ENCODE peak calls at places on chromosomes 12 and 14, in eight cellular contexts. One of them, this sample, is unnamed.

GRCh38 chr12:76020731-76021672 is 10.6 kb downstream of the PHLDA1 start:
- DNase-seq in lung: no peak
- DNase-seq in HCT116: peak
- DNase-seq in CD8-positive, alpha-beta T cell: peak
- DNase-seq in fibroblast of mammary gland: peak
- DNase-seq in CD14-positive monocyte: peak
- DNase-seq in K562: no peak
- DNase-seq in progenitor cell of endocrine pancreas: no peak
- DNase-seq in this sample: no peak

GRCh38 chr12:75859868-75860267 is 171.7 kb downstream of the PHLDA1 start:
- DNase-seq in lung: no peak
- DNase-seq in HCT116: no peak
- DNase-seq in CD8-positive, alpha-beta T cell: no peak
- DNase-seq in fibroblast of mammary gland: peak
- DNase-seq in CD14-positive monocyte: no peak
- DNase-seq in K562: no peak
- DNase-seq in progenitor cell of endocrine pancreas: no peak
- DNase-seq in this sample: no peak

GRCh38 chr12:104699489-104700194 is 242.9 kb downstream of the CHST11 start:
- DNase-seq in lung: no peak
- DNase-seq in HCT116: no peak
- DNase-seq in CD8-positive, alpha-beta T cell: no peak
- DNase-seq in fibroblast of mammary gland: peak
- DNase-seq in CD14-positive monocyte: no peak
- DNase-seq in K562: no peak
- DNase-seq in progenitor cell of endocrine pancreas: no peak
- DNase-seq in this sample: no peak

GRCh38 chr12:116104167-116104750 is 173.2 kb downstream of the MED13L start:
- DNase-seq in lung: no peak
- DNase-seq in HCT116: no peak
- DNase-seq in CD8-positive, alpha-beta T cell: no peak
- DNase-seq in fibroblast of mammary gland: no peak
- DNase-seq in CD14-positive monocyte: no peak
- DNase-seq in K562: no peak
- DNase-seq in progenitor cell of endocrine pancreas: no peak
- DNase-seq in this sample: no peak

GRCh38 chr14:99579903-99580570 is 24.0 kb downstream of the CCDC85C start:
- DNase-seq in lung: peak
- DNase-seq in HCT116: peak
- DNase-seq in CD8-positive, alpha-beta T cell: no peak
- DNase-seq in fibroblast of mammary gland: no peak
- DNase-seq in CD14-positive monocyte: no peak
- DNase-seq in K562: peak
- DNase-seq in progenitor cell of endocrine pancreas: peak
- DNase-seq in this sample: peak

GRCh38 chr14:101559624-101560533 is 1.4 kb upstream of the DIO3 start:
- DNase-seq in lung: no peak
- DNase-seq in HCT116: no peak
- DNase-seq in CD8-positive, alpha-beta T cell: no peak
- DNase-seq in fibroblast of mammary gland: no peak
- DNase-seq in CD14-positive monocyte: no peak
- DNase-seq in K562: no peak
- DNase-seq in progenitor cell of endocrine pancreas: peak
- DNase-seq in this sample: peak

GRCh38 chr14:30849354-30849753 is 25.0 kb upstream of the COCH start:
- DNase-seq in lung: no peak
- DNase-seq in HCT116: no peak
- DNase-seq in CD8-positive, alpha-beta T cell: no peak
- DNase-seq in fibroblast of mammary gland: no peak
- DNase-seq in CD14-positive monocyte: no peak
- DNase-seq in K562: no peak
- DNase-seq in progenitor cell of endocrine pancreas: no peak
- DNase-seq in this sample: no peak

GRCh38 chr12:55041651-55042050 is 21.9 kb downstream of the NEUROD4 start:
- DNase-seq in lung: no peak
- DNase-seq in HCT116: no peak
- DNase-seq in CD8-positive, alpha-beta T cell: no peak
- DNase-seq in fibroblast of mammary gland: no peak
- DNase-seq in CD14-positive monocyte: no peak
- DNase-seq in K562: no peak
- DNase-seq in progenitor cell of endocrine pancreas: no peak
- DNase-seq in this sample: no peak

GRCh38 chr12:121996050-121996944 is 25.4 kb upstream of the BCL7A start:
- DNase-seq in lung: no peak
- DNase-seq in HCT116: no peak
- DNase-seq in CD8-positive, alpha-beta T cell: no peak
- DNase-seq in fibroblast of mammary gland: no peak
- DNase-seq in CD14-positive monocyte: peak
- DNase-seq in K562: no peak
- DNase-seq in progenitor cell of endocrine pancreas: no peak
- DNase-seq in this sample: no peak

GRCh38 chr12:62128186-62128965 is 131.8 kb upstream of the USP15 start:
- DNase-seq in lung: no peak
- DNase-seq in HCT116: no peak
- DNase-seq in CD8-positive, alpha-beta T cell: no peak
- DNase-seq in fibroblast of mammary gland: no peak
- DNase-seq in CD14-positive monocyte: no peak
- DNase-seq in K562: no peak
- DNase-seq in progenitor cell of endocrine pancreas: no peak
- DNase-seq in this sample: no peak

GRCh38 chr12:108768591-108769500 is 37.5 kb upstream of the CORO1C start:
- DNase-seq in lung: peak
- DNase-seq in HCT116: peak
- DNase-seq in CD8-positive, alpha-beta T cell: peak
- DNase-seq in fibroblast of mammary gland: no peak
- DNase-seq in CD14-positive monocyte: peak
- DNase-seq in K562: peak
- DNase-seq in progenitor cell of endocrine pancreas: peak
- DNase-seq in this sample: peak

GRCh38 chr12:26317942-26318565 is 122.7 kb downstream of the SSPN start:
- DNase-seq in lung: no peak
- DNase-seq in HCT116: peak
- DNase-seq in CD8-positive, alpha-beta T cell: no peak
- DNase-seq in fibroblast of mammary gland: peak
- DNase-seq in CD14-positive monocyte: no peak
- DNase-seq in K562: no peak
- DNase-seq in progenitor cell of endocrine pancreas: no peak
- DNase-seq in this sample: no peak

GRCh38 chr12:6316921-6317692 is 6.6 kb downstream of the PLEKHG6 start:
- DNase-seq in lung: no peak
- DNase-seq in HCT116: no peak
- DNase-seq in CD8-positive, alpha-beta T cell: no peak
- DNase-seq in fibroblast of mammary gland: no peak
- DNase-seq in CD14-positive monocyte: no peak
- DNase-seq in K562: peak
- DNase-seq in progenitor cell of endocrine pancreas: no peak
- DNase-seq in this sample: no peak

GRCh38 chr14:61461808-61462275 is 140.5 kb downstream of the PRKCH start:
- DNase-seq in lung: no peak
- DNase-seq in HCT116: peak
- DNase-seq in CD8-positive, alpha-beta T cell: peak
- DNase-seq in fibroblast of mammary gland: peak
- DNase-seq in CD14-positive monocyte: no peak
- DNase-seq in K562: peak
- DNase-seq in progenitor cell of endocrine pancreas: peak
- DNase-seq in this sample: peak

GRCh38 chr12:78866518-78866917 is 1.9 kb downstream of the SYT1 start:
- DNase-seq in lung: no peak
- DNase-seq in HCT116: no peak
- DNase-seq in CD8-positive, alpha-beta T cell: no peak
- DNase-seq in fibroblast of mammary gland: no peak
- DNase-seq in CD14-positive monocyte: no peak
- DNase-seq in K562: no peak
- DNase-seq in progenitor cell of endocrine pancreas: no peak
- DNase-seq in this sample: no peak

GRCh38 chr12:104522985-104523719 is 66.4 kb downstream of the CHST11 start:
- DNase-seq in lung: no peak
- DNase-seq in HCT116: no peak
- DNase-seq in CD8-positive, alpha-beta T cell: no peak
- DNase-seq in fibroblast of mammary gland: no peak
- DNase-seq in CD14-positive monocyte: no peak
- DNase-seq in K562: no peak
- DNase-seq in progenitor cell of endocrine pancreas: no peak
- DNase-seq in this sample: no peak

GRCh38 chr12:13472690-13473089 is 276.2 kb downstream of the EMP1 start:
- DNase-seq in lung: no peak
- DNase-seq in HCT116: no peak
- DNase-seq in CD8-positive, alpha-beta T cell: no peak
- DNase-seq in fibroblast of mammary gland: peak
- DNase-seq in CD14-positive monocyte: no peak
- DNase-seq in K562: no peak
- DNase-seq in progenitor cell of endocrine pancreas: no peak
- DNase-seq in this sample: no peak

GRCh38 chr12:54641089-54641488 is 6.4 kb upstream of the LACRT start:
- DNase-seq in lung: no peak
- DNase-seq in HCT116: no peak
- DNase-seq in CD8-positive, alpha-beta T cell: no peak
- DNase-seq in fibroblast of mammary gland: no peak
- DNase-seq in CD14-positive monocyte: no peak
- DNase-seq in K562: no peak
- DNase-seq in progenitor cell of endocrine pancreas: no peak
- DNase-seq in this sample: no peak

GRCh38 chr14:100025111-100025510 is 40.1 kb upstream of the EVL start:
- DNase-seq in lung: peak
- DNase-seq in HCT116: peak
- DNase-seq in CD8-positive, alpha-beta T cell: peak
- DNase-seq in fibroblast of mammary gland: peak
- DNase-seq in CD14-positive monocyte: no peak
- DNase-seq in K562: peak
- DNase-seq in progenitor cell of endocrine pancreas: no peak
- DNase-seq in this sample: no peak

GRCh38 chr14:56808314-56809201 is 1.7 kb downstream of the OTX2 start:
- DNase-seq in lung: no peak
- DNase-seq in HCT116: no peak
- DNase-seq in CD8-positive, alpha-beta T cell: no peak
- DNase-seq in fibroblast of mammary gland: no peak
- DNase-seq in CD14-positive monocyte: no peak
- DNase-seq in K562: no peak
- DNase-seq in progenitor cell of endocrine pancreas: no peak
- DNase-seq in this sample: peak

GRCh38 chr12:25286837-25287236 is 36.1 kb upstream of the KRAS start:
- DNase-seq in lung: no peak
- DNase-seq in HCT116: no peak
- DNase-seq in CD8-positive, alpha-beta T cell: no peak
- DNase-seq in fibroblast of mammary gland: peak
- DNase-seq in CD14-positive monocyte: no peak
- DNase-seq in K562: no peak
- DNase-seq in progenitor cell of endocrine pancreas: no peak
- DNase-seq in this sample: no peak

DNA sequence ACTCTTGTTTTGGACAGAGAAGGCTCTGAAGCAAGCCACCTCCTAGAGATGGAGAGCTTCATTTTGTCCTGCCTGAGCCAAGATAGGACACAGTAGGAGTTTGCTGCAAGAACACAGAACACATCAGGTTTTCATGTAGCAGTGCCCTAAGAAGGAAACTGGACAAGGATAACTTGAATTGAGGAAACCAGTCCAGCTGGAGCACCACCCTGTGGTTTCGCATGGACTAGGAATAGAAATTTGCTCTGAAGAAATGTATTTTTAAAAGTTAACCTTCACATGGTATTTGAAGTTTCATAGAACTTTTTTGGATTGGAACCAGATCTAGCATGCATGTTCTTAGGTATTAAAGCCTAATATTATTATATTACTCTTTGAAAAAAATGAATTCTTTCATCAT is 68.8 kb downstream of the RERG start:
- DNase-seq in lung: no peak
- DNase-seq in HCT116: no peak
- DNase-seq in CD8-positive, alpha-beta T cell: no peak
- DNase-seq in fibroblast of mammary gland: peak
- DNase-seq in CD14-positive monocyte: no peak
- DNase-seq in K562: no peak
- DNase-seq in progenitor cell of endocrine pancreas: no peak
- DNase-seq in this sample: no peak
- TF ChIP-seq CTCF in lung: no peak
- TF ChIP-seq CTCF in HCT116: peak
- TF ChIP-seq CTCF in CD8-positive, alpha-beta T cell: no peak
- TF ChIP-seq CTCF in fibroblast of mammary gland: peak
- TF ChIP-seq CTCF in CD14-positive monocyte: no peak
- TF ChIP-seq CTCF in K562: no peak
- TF ChIP-seq CTCF in progenitor cell of endocrine pancreas: peak
- TF ChIP-seq CTCF in this sample: no peak

GRCh38 chr12:99386907-99387306 is 260.6 kb upstream of the GARIN6 start:
- DNase-seq in lung: no peak
- DNase-seq in HCT116: peak
- DNase-seq in CD8-positive, alpha-beta T cell: no peak
- DNase-seq in fibroblast of mammary gland: peak
- DNase-seq in CD14-positive monocyte: no peak
- DNase-seq in K562: no peak
- DNase-seq in progenitor cell of endocrine pancreas: no peak
- DNase-seq in this sample: no peak
- TF ChIP-seq CTCF in lung: no peak
- TF ChIP-seq CTCF in HCT116: peak
- TF ChIP-seq CTCF in CD8-positive, alpha-beta T cell: no peak
- TF ChIP-seq CTCF in fibroblast of mammary gland: peak
- TF ChIP-seq CTCF in CD14-positive monocyte: no peak
- TF ChIP-seq CTCF in K562: no peak
- TF ChIP-seq CTCF in progenitor cell of endocrine pancreas: peak
- TF ChIP-seq CTCF in this sample: peak

DNA sequence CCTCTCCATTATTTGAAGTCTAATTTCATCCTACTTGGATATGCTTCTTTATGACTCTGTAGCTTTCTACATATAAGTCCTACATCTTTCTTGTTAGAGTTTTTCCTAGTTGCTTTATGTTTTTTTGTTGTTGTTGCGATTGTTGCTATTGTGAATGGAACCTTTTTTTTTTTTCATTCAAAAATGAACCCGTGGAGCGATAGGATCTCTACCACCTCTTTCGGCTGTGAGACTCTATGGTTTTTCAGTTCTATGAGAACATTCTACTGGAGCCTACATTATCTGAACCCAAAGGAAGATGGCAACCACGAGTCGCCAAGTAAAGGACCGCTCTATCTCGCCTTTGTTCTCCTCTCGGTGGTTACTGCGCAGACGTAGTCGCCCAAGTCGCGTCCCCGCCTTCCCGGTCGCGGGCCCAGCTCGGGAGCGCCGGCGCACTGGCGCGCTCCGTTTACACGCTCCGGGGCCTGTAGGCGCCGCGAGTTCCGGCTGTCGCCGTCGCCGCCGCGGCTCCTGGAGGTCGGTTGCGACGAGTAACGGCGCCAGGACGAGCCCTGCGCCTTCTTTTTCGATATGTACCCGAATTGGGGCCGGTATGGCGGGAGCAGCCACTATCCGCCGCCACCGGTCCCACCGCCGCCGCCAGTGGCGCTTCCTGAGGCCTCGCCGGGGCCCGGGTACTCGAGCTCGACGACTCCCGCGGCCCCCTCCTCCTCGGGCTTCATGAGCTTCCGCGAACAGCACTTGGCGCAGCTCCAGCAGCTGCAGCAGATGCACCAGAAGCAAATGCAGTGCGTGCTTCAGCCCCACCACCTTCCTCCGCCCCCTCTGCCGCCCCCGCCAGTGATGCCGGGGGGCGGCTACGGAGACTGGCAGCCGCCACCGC is at the start of gene YLPM1:
- DNase-seq in lung: peak
- DNase-seq in HCT116: peak
- DNase-seq in CD8-positive, alpha-beta T cell: peak
- DNase-seq in fibroblast of mammary gland: peak
- DNase-seq in CD14-positive monocyte: peak
- DNase-seq in K562: peak
- DNase-seq in progenitor cell of endocrine pancreas: peak
- DNase-seq in this sample: peak
- TF ChIP-seq CTCF in lung: peak
- TF ChIP-seq CTCF in HCT116: peak
- TF ChIP-seq CTCF in CD8-positive, alpha-beta T cell: peak
- TF ChIP-seq CTCF in fibroblast of mammary gland: peak
- TF ChIP-seq CTCF in CD14-positive monocyte: peak
- TF ChIP-seq CTCF in K562: peak
- TF ChIP-seq CTCF in progenitor cell of endocrine pancreas: peak
- TF ChIP-seq CTCF in this sample: peak

GRCh38 chr14:91744068-91744480 is 12.2 kb upstream of the CATSPERB start:
- DNase-seq in lung: peak
- DNase-seq in HCT116: peak
- DNase-seq in CD8-positive, alpha-beta T cell: no peak
- DNase-seq in fibroblast of mammary gland: peak
- DNase-seq in CD14-positive monocyte: no peak
- DNase-seq in K562: no peak
- DNase-seq in progenitor cell of endocrine pancreas: no peak
- DNase-seq in this sample: no peak
- TF ChIP-seq CTCF in lung: no peak
- TF ChIP-seq CTCF in HCT116: no peak
- TF ChIP-seq CTCF in CD8-positive, alpha-beta T cell: no peak
- TF ChIP-seq CTCF in fibroblast of mammary gland: no peak
- TF ChIP-seq CTCF in CD14-positive monocyte: no peak
- TF ChIP-seq CTCF in K562: no peak
- TF ChIP-seq CTCF in progenitor cell of endocrine pancreas: no peak
- TF ChIP-seq CTCF in this sample: no peak